ENCODE peak calls at places on chromosomes 2 and 18, in eight cellular contexts. One of them, this sample, is unnamed.

GRCh38 chr2:233133239-233133638 is 73.1 kb downstream of the INPP5D start:
- DNase-seq in cardiac muscle cell: no peak
- DNase-seq in K562: no peak
- DNase-seq in tibial artery: no peak
- DNase-seq in PC-3: no peak
- DNase-seq in tibial nerve: no peak
- DNase-seq in IMR-90: no peak
- DNase-seq in fibroblast of lung: no peak
- DNase-seq in this sample: no peak

GRCh38 chr2:44671896-44672295 is 269.6 kb upstream of the SIX3 start:
- DNase-seq in cardiac muscle cell: no peak
- DNase-seq in K562: no peak
- DNase-seq in tibial artery: no peak
- DNase-seq in PC-3: no peak
- DNase-seq in tibial nerve: no peak
- DNase-seq in IMR-90: no peak
- DNase-seq in fibroblast of lung: no peak
- DNase-seq in this sample: no peak

GRCh38 chr2:71804251-71804650 is 343.4 kb downstream of the CYP26B1 start:
- DNase-seq in cardiac muscle cell: peak
- DNase-seq in K562: no peak
- DNase-seq in tibial artery: no peak
- DNase-seq in PC-3: peak
- DNase-seq in tibial nerve: no peak
- DNase-seq in IMR-90: no peak
- DNase-seq in fibroblast of lung: no peak
- DNase-seq in this sample: no peak

GRCh38 chr2:219997341-219997851 is 370.0 kb downstream of the SLC4A3 start:
- DNase-seq in cardiac muscle cell: peak
- DNase-seq in K562: peak
- DNase-seq in tibial artery: no peak
- DNase-seq in PC-3: peak
- DNase-seq in tibial nerve: peak
- DNase-seq in IMR-90: peak
- DNase-seq in fibroblast of lung: peak
- DNase-seq in this sample: no peak

GRCh38 chr18:8988262-8988871 is 114.1 kb upstream of the NDUFV2 start:
- DNase-seq in cardiac muscle cell: peak
- DNase-seq in K562: peak
- DNase-seq in tibial artery: peak
- DNase-seq in PC-3: peak
- DNase-seq in tibial nerve: no peak
- DNase-seq in IMR-90: peak
- DNase-seq in fibroblast of lung: peak
- DNase-seq in this sample: peak

GRCh38 chr2:45820048-45820447 is 168.6 kb downstream of the PRKCE start:
- DNase-seq in cardiac muscle cell: no peak
- DNase-seq in K562: no peak
- DNase-seq in tibial artery: no peak
- DNase-seq in PC-3: no peak
- DNase-seq in tibial nerve: no peak
- DNase-seq in IMR-90: no peak
- DNase-seq in fibroblast of lung: no peak
- DNase-seq in this sample: no peak

GRCh38 chr2:160388464-160389263 is 104.9 kb downstream of the RBMS1 start:
- DNase-seq in cardiac muscle cell: no peak
- DNase-seq in K562: no peak
- DNase-seq in tibial artery: peak
- DNase-seq in PC-3: no peak
- DNase-seq in tibial nerve: no peak
- DNase-seq in IMR-90: no peak
- DNase-seq in fibroblast of lung: no peak
- DNase-seq in this sample: peak

GRCh38 chr2:121155502-121156056 is 129.4 kb downstream of the TFCP2L1 start:
- DNase-seq in cardiac muscle cell: no peak
- DNase-seq in K562: no peak
- DNase-seq in tibial artery: no peak
- DNase-seq in PC-3: peak
- DNase-seq in tibial nerve: no peak
- DNase-seq in IMR-90: no peak
- DNase-seq in fibroblast of lung: no peak
- DNase-seq in this sample: no peak

GRCh38 chr18:57004366-57005121 is 142.3 kb upstream of the BOD1L2 start:
- DNase-seq in cardiac muscle cell: no peak
- DNase-seq in K562: no peak
- DNase-seq in tibial artery: no peak
- DNase-seq in PC-3: peak
- DNase-seq in tibial nerve: no peak
- DNase-seq in IMR-90: peak
- DNase-seq in fibroblast of lung: peak
- DNase-seq in this sample: no peak

GRCh38 chr2:10932345-10933151 is 20.8 kb downstream of the KCNF1 start:
- DNase-seq in cardiac muscle cell: no peak
- DNase-seq in K562: no peak
- DNase-seq in tibial artery: no peak
- DNase-seq in PC-3: no peak
- DNase-seq in tibial nerve: no peak
- DNase-seq in IMR-90: peak
- DNase-seq in fibroblast of lung: no peak
- DNase-seq in this sample: no peak

GRCh38 chr2:6824962-6825361 is 40.7 kb downstream of the CMPK2 start:
- DNase-seq in cardiac muscle cell: no peak
- DNase-seq in K562: no peak
- DNase-seq in tibial artery: no peak
- DNase-seq in PC-3: no peak
- DNase-seq in tibial nerve: no peak
- DNase-seq in IMR-90: peak
- DNase-seq in fibroblast of lung: peak
- DNase-seq in this sample: no peak

GRCh38 chr2:104321800-104322164 is 532.1 kb upstream of the POU3F3 start:
- DNase-seq in cardiac muscle cell: no peak
- DNase-seq in K562: no peak
- DNase-seq in tibial artery: no peak
- DNase-seq in PC-3: no peak
- DNase-seq in tibial nerve: no peak
- DNase-seq in IMR-90: no peak
- DNase-seq in fibroblast of lung: no peak
- DNase-seq in this sample: no peak

GRCh38 chr2:44942304-44943030 is 965 bp downstream of the SIX3 start:
- DNase-seq in cardiac muscle cell: no peak
- DNase-seq in K562: no peak
- DNase-seq in tibial artery: no peak
- DNase-seq in PC-3: no peak
- DNase-seq in tibial nerve: no peak
- DNase-seq in IMR-90: no peak
- DNase-seq in fibroblast of lung: no peak
- DNase-seq in this sample: no peak

GRCh38 chr2:33395660-33396249 is 80.7 kb upstream of the RASGRP3 start:
- DNase-seq in cardiac muscle cell: peak
- DNase-seq in K562: peak
- DNase-seq in tibial artery: peak
- DNase-seq in PC-3: peak
- DNase-seq in tibial nerve: peak
- DNase-seq in IMR-90: peak
- DNase-seq in fibroblast of lung: peak
- DNase-seq in this sample: peak

GRCh38 chr2:10170256-10170655 is 47.7 kb downstream of the RRM2 start:
- DNase-seq in cardiac muscle cell: no peak
- DNase-seq in K562: no peak
- DNase-seq in tibial artery: no peak
- DNase-seq in PC-3: peak
- DNase-seq in tibial nerve: no peak
- DNase-seq in IMR-90: peak
- DNase-seq in fibroblast of lung: peak
- DNase-seq in this sample: no peak

GRCh38 chr2:109058215-109058614 is 69.2 kb upstream of the EDAR start:
- DNase-seq in cardiac muscle cell: peak
- DNase-seq in K562: no peak
- DNase-seq in tibial artery: no peak
- DNase-seq in PC-3: no peak
- DNase-seq in tibial nerve: no peak
- DNase-seq in IMR-90: no peak
- DNase-seq in fibroblast of lung: no peak
- DNase-seq in this sample: no peak

GRCh38 chr2:213224366-213224765 is 59.9 kb upstream of the SPAG16 start:
- DNase-seq in cardiac muscle cell: no peak
- DNase-seq in K562: no peak
- DNase-seq in tibial artery: no peak
- DNase-seq in PC-3: peak
- DNase-seq in tibial nerve: no peak
- DNase-seq in IMR-90: no peak
- DNase-seq in fibroblast of lung: no peak
- DNase-seq in this sample: no peak

DNA sequence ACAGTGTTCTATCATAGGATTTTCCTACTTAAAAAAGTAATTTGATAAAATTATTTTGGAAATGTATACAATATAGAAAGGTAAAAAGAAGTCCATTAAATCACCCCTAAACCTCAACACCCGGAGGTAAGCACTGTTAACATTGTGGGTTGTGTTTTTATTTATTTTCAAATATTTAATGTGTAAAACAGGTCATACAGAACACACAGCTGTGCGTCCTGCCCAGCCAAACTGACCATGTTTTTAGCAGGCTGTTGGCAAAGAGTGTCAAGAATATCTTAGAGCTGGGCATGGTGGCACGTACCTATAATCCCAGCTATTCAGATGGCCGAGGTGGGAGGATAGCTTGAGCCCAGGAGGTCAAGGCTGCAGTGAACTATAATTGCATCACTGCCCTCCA is 78.8 kb upstream of the ZNF532 start:
- DNase-seq in cardiac muscle cell: no peak
- DNase-seq in K562: no peak
- DNase-seq in tibial artery: no peak
- DNase-seq in PC-3: peak
- DNase-seq in tibial nerve: no peak
- DNase-seq in IMR-90: no peak
- DNase-seq in fibroblast of lung: no peak
- DNase-seq in this sample: no peak
- H3K27ac ChIP-seq in cardiac muscle cell: no peak
- H3K27ac ChIP-seq in K562: no peak
- H3K27ac ChIP-seq in tibial artery: peak
- H3K27ac ChIP-seq in PC-3: peak
- H3K27ac ChIP-seq in tibial nerve: peak
- H3K27ac ChIP-seq in IMR-90: peak
- H3K27ac ChIP-seq in fibroblast of lung: no peak
- H3K27ac ChIP-seq in this sample: peak

DNA sequence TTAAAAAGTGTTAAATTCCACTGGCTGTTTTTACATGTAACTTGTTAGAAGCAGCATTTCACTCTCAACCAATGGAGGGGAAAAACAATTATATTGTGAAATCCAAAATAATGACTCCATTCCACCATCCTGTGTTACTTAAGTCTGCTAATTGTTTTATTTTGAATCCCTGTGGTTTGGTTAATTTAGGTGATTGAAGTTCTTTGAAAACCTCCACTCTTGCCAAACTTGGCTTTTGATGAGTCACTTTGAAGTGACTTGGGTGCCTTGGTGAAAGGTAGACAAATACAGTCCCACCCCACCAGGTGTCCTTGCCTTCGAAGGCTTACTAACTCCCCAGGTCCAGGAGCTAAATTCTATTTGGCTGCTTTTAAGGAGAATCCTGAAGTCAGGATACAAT is 1303.8 kb upstream of the NRXN1 start:
- DNase-seq in cardiac muscle cell: no peak
- DNase-seq in K562: no peak
- DNase-seq in tibial artery: no peak
- DNase-seq in PC-3: peak
- DNase-seq in tibial nerve: no peak
- DNase-seq in IMR-90: no peak
- DNase-seq in fibroblast of lung: no peak
- DNase-seq in this sample: no peak
- TF ChIP-seq CTCF in cardiac muscle cell: no peak
- TF ChIP-seq CTCF in K562: no peak
- TF ChIP-seq CTCF in tibial artery: no peak
- TF ChIP-seq CTCF in PC-3: no peak
- TF ChIP-seq CTCF in tibial nerve: no peak
- TF ChIP-seq CTCF in IMR-90: no peak
- TF ChIP-seq CTCF in fibroblast of lung: no peak
- TF ChIP-seq CTCF in this sample: no peak

DNA sequence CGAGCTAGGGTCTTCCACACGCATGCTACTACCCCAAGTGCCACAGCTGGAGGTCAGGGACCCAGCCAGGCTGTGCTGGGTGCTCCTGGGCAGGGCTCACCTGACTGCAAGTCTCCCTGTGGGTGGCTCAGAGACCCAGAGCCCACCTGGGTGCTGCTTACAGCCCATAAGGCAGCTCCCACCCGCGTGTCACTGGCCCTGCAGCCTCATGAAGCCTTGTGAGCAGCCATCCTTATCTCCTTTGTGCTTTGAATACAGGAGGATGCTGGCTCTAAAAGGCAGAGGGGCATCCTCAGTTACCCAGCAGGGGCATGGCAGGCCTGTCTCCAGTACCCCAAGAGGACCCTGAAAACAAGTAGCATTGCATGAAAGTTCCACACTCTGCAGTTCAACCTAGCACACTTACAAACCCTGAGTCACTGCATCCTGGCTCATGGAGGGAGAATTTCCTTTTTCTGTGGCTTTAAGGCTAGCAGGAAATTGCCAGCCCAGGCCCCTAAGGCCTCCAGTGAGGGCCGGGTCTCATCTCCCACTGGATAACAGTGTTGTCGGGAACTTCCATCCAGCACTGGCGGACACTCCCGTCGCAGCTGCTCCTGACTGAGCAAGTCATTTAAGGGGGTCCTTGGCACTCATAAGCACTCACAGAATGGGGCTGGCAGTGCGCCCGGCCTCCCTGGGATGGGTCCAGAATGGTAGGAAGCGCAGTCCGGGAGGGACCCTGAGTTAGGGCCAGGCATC is 137.1 kb downstream of the RPIA start:
- DNase-seq in cardiac muscle cell: no peak
- DNase-seq in K562: no peak
- DNase-seq in tibial artery: no peak
- DNase-seq in PC-3: no peak
- DNase-seq in tibial nerve: no peak
- DNase-seq in IMR-90: peak
- DNase-seq in fibroblast of lung: peak
- DNase-seq in this sample: peak
- H3K4me3 ChIP-seq in cardiac muscle cell: no peak
- H3K4me3 ChIP-seq in K562: no peak
- H3K4me3 ChIP-seq in tibial artery: no peak
- H3K4me3 ChIP-seq in PC-3: no peak
- H3K4me3 ChIP-seq in tibial nerve: no peak
- H3K4me3 ChIP-seq in IMR-90: no peak
- H3K4me3 ChIP-seq in fibroblast of lung: no peak
- H3K4me3 ChIP-seq in this sample: no peak

GRCh38 chr2:241638063-241638660 is 669 bp downstream of the ATG4B start:
- DNase-seq in cardiac muscle cell: no peak
- DNase-seq in K562: no peak
- DNase-seq in tibial artery: no peak
- DNase-seq in PC-3: no peak
- DNase-seq in tibial nerve: no peak
- DNase-seq in IMR-90: no peak
- DNase-seq in fibroblast of lung: no peak
- DNase-seq in this sample: no peak
- H3K27ac ChIP-seq in cardiac muscle cell: peak
- H3K27ac ChIP-seq in K562: peak
- H3K27ac ChIP-seq in tibial artery: peak
- H3K27ac ChIP-seq in PC-3: no peak
- H3K27ac ChIP-seq in tibial nerve: peak
- H3K27ac ChIP-seq in IMR-90: peak
- H3K27ac ChIP-seq in fibroblast of lung: peak
- H3K27ac ChIP-seq in this sample: peak

GRCh38 chr2:117771969-117772630 is 42.4 kb upstream of the DDX18 start:
- DNase-seq in cardiac muscle cell: peak
- DNase-seq in K562: no peak
- DNase-seq in tibial artery: no peak
- DNase-seq in PC-3: peak
- DNase-seq in tibial nerve: no peak
- DNase-seq in IMR-90: peak
- DNase-seq in fibroblast of lung: peak
- DNase-seq in this sample: no peak
- TF ChIP-seq CTCF in cardiac muscle cell: peak
- TF ChIP-seq CTCF in K562: peak
- TF ChIP-seq CTCF in tibial artery: peak
- TF ChIP-seq CTCF in PC-3: peak
- TF ChIP-seq CTCF in tibial nerve: peak
- TF ChIP-seq CTCF in IMR-90: peak
- TF ChIP-seq CTCF in fibroblast of lung: peak
- TF ChIP-seq CTCF in this sample: no peak